ENCODE peak calls at places on chromosomes 5 and 9, in eight cellular contexts. P is NCI-H1436; B is AG10803; C is GM10248; N is stimulated activated CD4-positive, alpha-beta T cell treated with anti-CD3 and anti-CD28 coated beads, Interleukin-12 subunit alpha, Interleukin-12 subunit beta, amount 100 ng/mL, for 4 hours; Z is amniotic stem cell; K is colonic mucosa; T is activated gamma-delta T cell. X is an unnamed sample.
A peak's percentile ranks its signal among the peaks of the same experiment; 100 is the strongest.

GRCh38 chr5:9046756-9047481 is 499.0 kb downstream of the SEMA5A start:
- DNase-seq in P (no peak), B (peak; percentile 96), C (no peak), N (no peak), Z (peak; percentile 47), K (no peak), T (no peak), X (no peak)

GRCh38 chr9:113343732-113344231 is 3.7 kb upstream of the WDR31 start:
- DNase-seq in P (peak; percentile 71), B (peak; percentile 35), C (no peak), N (no peak), Z (no peak), K (peak; percentile 94), T (no peak), X (peak; percentile 95)

GRCh38 chr9:38338359-38339014 is 54.0 kb upstream of the ALDH1B1 start:
- DNase-seq in P (no peak), B (no peak), C (no peak), N (no peak), Z (no peak), K (no peak), T (no peak), X (no peak)

GRCh38 chr5:78009937-78010527 is 233.9 kb upstream of the TBCA start:
- DNase-seq in P (no peak), B (peak; percentile 91), C (no peak), N (no peak), Z (peak; percentile 74), K (no peak), T (no peak), X (no peak)

GRCh38 chr5:178595145-178595544 is 5.0 kb upstream of the COL23A1 start:
- DNase-seq in P (no peak), B (no peak), C (no peak), N (no peak), Z (no peak), K (no peak), T (no peak), X (no peak)

GRCh38 chr5:8340739-8341344 is 471.9 kb downstream of the MTRR start:
- DNase-seq in P (no peak), B (peak; percentile 11), C (no peak), N (no peak), Z (no peak), K (no peak), T (no peak), X (peak; percentile 78)

GRCh38 chr5:4868140-4868735 is 271.9 kb upstream of the ADAMTS16 start:
- DNase-seq in P (no peak), B (peak; percentile 29), C (peak; percentile 70), N (peak; percentile 35), Z (no peak), K (peak; percentile 54), T (no peak), X (peak; percentile 85)

GRCh38 chr9:37963936-37964739 is 60.2 kb upstream of the SLC25A51 start:
- DNase-seq in P (peak; percentile 63), B (peak; percentile 88), C (no peak), N (no peak), Z (peak; percentile 74), K (peak; percentile 66), T (no peak), X (peak; percentile 93)

GRCh38 chr5:172172912-172173591 is 15.0 kb downstream of the STK10 start:
- DNase-seq in P (no peak), B (no peak), C (no peak), N (no peak), Z (no peak), K (no peak), T (no peak), X (no peak)

GRCh38 chr5:54171645-54172384 is 138.6 kb downstream of the ARL15 start:
- DNase-seq in P (no peak), B (no peak), C (no peak), N (no peak), Z (no peak), K (peak; percentile 36), T (no peak), X (no peak)

GRCh38 chr9:89593776-89594427 is 10.9 kb upstream of the GADD45G start:
- DNase-seq in P (peak; percentile 43), B (no peak), C (peak; percentile 76), N (peak; percentile 60), Z (no peak), K (peak; percentile 66), T (no peak), X (peak; percentile 74)

X was measured in SK-MEL-5.